ENCODE peak calls at places on chromosomes 5 and 9, in eight cellular contexts. One of them, this sample, is unnamed.

GRCh38 chr5:157708866-157709265 is 22.4 kb upstream of the THG1L start:
- DNase-seq in C1 segment of cervical spinal cord: no peak
- DNase-seq in NCI-H2107: no peak
- DNase-seq in AG08395: no peak
- DNase-seq in activated T-helper 1 cell treated with anti-CD3 and anti-CD28 coated beads, Interleukin-12 subunit alpha, Interleukin-12 subunit beta, Interleukin-2, Interleukin-4 antibody, amounts not matched to agents 30 ng/mL and 10 ng/mL and 1 ng/mL, durations not matched to agents 14 hours and 24 hours and 36 hours: no peak
- DNase-seq in cardiac fibroblast: no peak
- DNase-seq in activated T-cell treated with anti-CD3 and anti-CD28 coated beads, Interleukin-2, amount 50 U/mL, for 4 hours: no peak
- DNase-seq in Ammon's horn: no peak
- DNase-seq in this sample: no peak

GRCh38 chr5:163893301-163893700 is 387.9 kb downstream of the MAT2B start:
- DNase-seq in C1 segment of cervical spinal cord: no peak
- DNase-seq in NCI-H2107: no peak
- DNase-seq in AG08395: no peak
- DNase-seq in activated T-helper 1 cell treated with anti-CD3 and anti-CD28 coated beads, Interleukin-12 subunit alpha, Interleukin-12 subunit beta, Interleukin-2, Interleukin-4 antibody, amounts not matched to agents 30 ng/mL and 10 ng/mL and 1 ng/mL, durations not matched to agents 14 hours and 24 hours and 36 hours: no peak
- DNase-seq in cardiac fibroblast: peak
- DNase-seq in activated T-cell treated with anti-CD3 and anti-CD28 coated beads, Interleukin-2, amount 50 U/mL, for 4 hours: no peak
- DNase-seq in Ammon's horn: no peak
- DNase-seq in this sample: no peak

GRCh38 chr9:24487946-24488345 is 57.8 kb downstream of the IZUMO3 start:
- DNase-seq in C1 segment of cervical spinal cord: no peak
- DNase-seq in NCI-H2107: no peak
- DNase-seq in AG08395: no peak
- DNase-seq in activated T-helper 1 cell treated with anti-CD3 and anti-CD28 coated beads, Interleukin-12 subunit alpha, Interleukin-12 subunit beta, Interleukin-2, Interleukin-4 antibody, amounts not matched to agents 30 ng/mL and 10 ng/mL and 1 ng/mL, durations not matched to agents 14 hours and 24 hours and 36 hours: no peak
- DNase-seq in cardiac fibroblast: no peak
- DNase-seq in activated T-cell treated with anti-CD3 and anti-CD28 coated beads, Interleukin-2, amount 50 U/mL, for 4 hours: no peak
- DNase-seq in Ammon's horn: no peak
- DNase-seq in this sample: no peak

GRCh38 chr5:77431719-77432118 is 60.4 kb downstream of the WDR41 start:
- DNase-seq in C1 segment of cervical spinal cord: no peak
- DNase-seq in NCI-H2107: no peak
- DNase-seq in AG08395: no peak
- DNase-seq in activated T-helper 1 cell treated with anti-CD3 and anti-CD28 coated beads, Interleukin-12 subunit alpha, Interleukin-12 subunit beta, Interleukin-2, Interleukin-4 antibody, amounts not matched to agents 30 ng/mL and 10 ng/mL and 1 ng/mL, durations not matched to agents 14 hours and 24 hours and 36 hours: no peak
- DNase-seq in cardiac fibroblast: no peak
- DNase-seq in activated T-cell treated with anti-CD3 and anti-CD28 coated beads, Interleukin-2, amount 50 U/mL, for 4 hours: no peak
- DNase-seq in Ammon's horn: no peak
- DNase-seq in this sample: no peak

GRCh38 chr9:132116583-132116982 is 36.9 kb upstream of the MED27 start:
- DNase-seq in C1 segment of cervical spinal cord: no peak
- DNase-seq in NCI-H2107: no peak
- DNase-seq in AG08395: no peak
- DNase-seq in activated T-helper 1 cell treated with anti-CD3 and anti-CD28 coated beads, Interleukin-12 subunit alpha, Interleukin-12 subunit beta, Interleukin-2, Interleukin-4 antibody, amounts not matched to agents 30 ng/mL and 10 ng/mL and 1 ng/mL, durations not matched to agents 14 hours and 24 hours and 36 hours: no peak
- DNase-seq in cardiac fibroblast: no peak
- DNase-seq in activated T-cell treated with anti-CD3 and anti-CD28 coated beads, Interleukin-2, amount 50 U/mL, for 4 hours: no peak
- DNase-seq in Ammon's horn: no peak
- DNase-seq in this sample: no peak

GRCh38 chr5:95262933-95263660 is 21.8 kb downstream of the MCTP1 start:
- DNase-seq in C1 segment of cervical spinal cord: no peak
- DNase-seq in NCI-H2107: no peak
- DNase-seq in AG08395: no peak
- DNase-seq in activated T-helper 1 cell treated with anti-CD3 and anti-CD28 coated beads, Interleukin-12 subunit alpha, Interleukin-12 subunit beta, Interleukin-2, Interleukin-4 antibody, amounts not matched to agents 30 ng/mL and 10 ng/mL and 1 ng/mL, durations not matched to agents 14 hours and 24 hours and 36 hours: no peak
- DNase-seq in cardiac fibroblast: no peak
- DNase-seq in activated T-cell treated with anti-CD3 and anti-CD28 coated beads, Interleukin-2, amount 50 U/mL, for 4 hours: no peak
- DNase-seq in Ammon's horn: peak
- DNase-seq in this sample: no peak

GRCh38 chr9:109206670-109207069 is 39.6 kb upstream of the FRRS1L start:
- DNase-seq in C1 segment of cervical spinal cord: no peak
- DNase-seq in NCI-H2107: no peak
- DNase-seq in AG08395: no peak
- DNase-seq in activated T-helper 1 cell treated with anti-CD3 and anti-CD28 coated beads, Interleukin-12 subunit alpha, Interleukin-12 subunit beta, Interleukin-2, Interleukin-4 antibody, amounts not matched to agents 30 ng/mL and 10 ng/mL and 1 ng/mL, durations not matched to agents 14 hours and 24 hours and 36 hours: no peak
- DNase-seq in cardiac fibroblast: peak
- DNase-seq in activated T-cell treated with anti-CD3 and anti-CD28 coated beads, Interleukin-2, amount 50 U/mL, for 4 hours: no peak
- DNase-seq in Ammon's horn: no peak
- DNase-seq in this sample: no peak

GRCh38 chr9:92151691-92152393 is 36.6 kb upstream of the SPTLC1 start:
- DNase-seq in C1 segment of cervical spinal cord: peak
- DNase-seq in NCI-H2107: no peak
- DNase-seq in AG08395: peak
- DNase-seq in activated T-helper 1 cell treated with anti-CD3 and anti-CD28 coated beads, Interleukin-12 subunit alpha, Interleukin-12 subunit beta, Interleukin-2, Interleukin-4 antibody, amounts not matched to agents 30 ng/mL and 10 ng/mL and 1 ng/mL, durations not matched to agents 14 hours and 24 hours and 36 hours: no peak
- DNase-seq in cardiac fibroblast: peak
- DNase-seq in activated T-cell treated with anti-CD3 and anti-CD28 coated beads, Interleukin-2, amount 50 U/mL, for 4 hours: no peak
- DNase-seq in Ammon's horn: no peak
- DNase-seq in this sample: no peak

GRCh38 chr5:83590966-83591365 is 119.4 kb downstream of the VCAN start:
- DNase-seq in C1 segment of cervical spinal cord: no peak
- DNase-seq in NCI-H2107: no peak
- DNase-seq in AG08395: no peak
- DNase-seq in activated T-helper 1 cell treated with anti-CD3 and anti-CD28 coated beads, Interleukin-12 subunit alpha, Interleukin-12 subunit beta, Interleukin-2, Interleukin-4 antibody, amounts not matched to agents 30 ng/mL and 10 ng/mL and 1 ng/mL, durations not matched to agents 14 hours and 24 hours and 36 hours: no peak
- DNase-seq in cardiac fibroblast: no peak
- DNase-seq in activated T-cell treated with anti-CD3 and anti-CD28 coated beads, Interleukin-2, amount 50 U/mL, for 4 hours: no peak
- DNase-seq in Ammon's horn: no peak
- DNase-seq in this sample: no peak

GRCh38 chr5:83548556-83548955 is 77.0 kb downstream of the VCAN start:
- DNase-seq in C1 segment of cervical spinal cord: no peak
- DNase-seq in NCI-H2107: no peak
- DNase-seq in AG08395: peak
- DNase-seq in activated T-helper 1 cell treated with anti-CD3 and anti-CD28 coated beads, Interleukin-12 subunit alpha, Interleukin-12 subunit beta, Interleukin-2, Interleukin-4 antibody, amounts not matched to agents 30 ng/mL and 10 ng/mL and 1 ng/mL, durations not matched to agents 14 hours and 24 hours and 36 hours: no peak
- DNase-seq in cardiac fibroblast: no peak
- DNase-seq in activated T-cell treated with anti-CD3 and anti-CD28 coated beads, Interleukin-2, amount 50 U/mL, for 4 hours: no peak
- DNase-seq in Ammon's horn: no peak
- DNase-seq in this sample: no peak

GRCh38 chr5:68478306-68479091 is 262.9 kb downstream of the PIK3R1 start:
- DNase-seq in C1 segment of cervical spinal cord: no peak
- DNase-seq in NCI-H2107: no peak
- DNase-seq in AG08395: peak
- DNase-seq in activated T-helper 1 cell treated with anti-CD3 and anti-CD28 coated beads, Interleukin-12 subunit alpha, Interleukin-12 subunit beta, Interleukin-2, Interleukin-4 antibody, amounts not matched to agents 30 ng/mL and 10 ng/mL and 1 ng/mL, durations not matched to agents 14 hours and 24 hours and 36 hours: no peak
- DNase-seq in cardiac fibroblast: peak
- DNase-seq in activated T-cell treated with anti-CD3 and anti-CD28 coated beads, Interleukin-2, amount 50 U/mL, for 4 hours: no peak
- DNase-seq in Ammon's horn: no peak
- DNase-seq in this sample: no peak

GRCh38 chr9:109556061-109556460 is 58.0 kb upstream of the PTPN3 start:
- DNase-seq in C1 segment of cervical spinal cord: no peak
- DNase-seq in NCI-H2107: no peak
- DNase-seq in AG08395: no peak
- DNase-seq in activated T-helper 1 cell treated with anti-CD3 and anti-CD28 coated beads, Interleukin-12 subunit alpha, Interleukin-12 subunit beta, Interleukin-2, Interleukin-4 antibody, amounts not matched to agents 30 ng/mL and 10 ng/mL and 1 ng/mL, durations not matched to agents 14 hours and 24 hours and 36 hours: no peak
- DNase-seq in cardiac fibroblast: no peak
- DNase-seq in activated T-cell treated with anti-CD3 and anti-CD28 coated beads, Interleukin-2, amount 50 U/mL, for 4 hours: no peak
- DNase-seq in Ammon's horn: no peak
- DNase-seq in this sample: no peak

GRCh38 chr9:75612205-75612604 is 278.3 kb upstream of the PCSK5 start:
- DNase-seq in C1 segment of cervical spinal cord: no peak
- DNase-seq in NCI-H2107: no peak
- DNase-seq in AG08395: no peak
- DNase-seq in activated T-helper 1 cell treated with anti-CD3 and anti-CD28 coated beads, Interleukin-12 subunit alpha, Interleukin-12 subunit beta, Interleukin-2, Interleukin-4 antibody, amounts not matched to agents 30 ng/mL and 10 ng/mL and 1 ng/mL, durations not matched to agents 14 hours and 24 hours and 36 hours: no peak
- DNase-seq in cardiac fibroblast: no peak
- DNase-seq in activated T-cell treated with anti-CD3 and anti-CD28 coated beads, Interleukin-2, amount 50 U/mL, for 4 hours: no peak
- DNase-seq in Ammon's horn: no peak
- DNase-seq in this sample: no peak

GRCh38 chr5:135705230-135705631 is 126.4 kb upstream of the CXCL14 start:
- DNase-seq in C1 segment of cervical spinal cord: no peak
- DNase-seq in NCI-H2107: no peak
- DNase-seq in AG08395: no peak
- DNase-seq in activated T-helper 1 cell treated with anti-CD3 and anti-CD28 coated beads, Interleukin-12 subunit alpha, Interleukin-12 subunit beta, Interleukin-2, Interleukin-4 antibody, amounts not matched to agents 30 ng/mL and 10 ng/mL and 1 ng/mL, durations not matched to agents 14 hours and 24 hours and 36 hours: no peak
- DNase-seq in cardiac fibroblast: peak
- DNase-seq in activated T-cell treated with anti-CD3 and anti-CD28 coated beads, Interleukin-2, amount 50 U/mL, for 4 hours: no peak
- DNase-seq in Ammon's horn: no peak
- DNase-seq in this sample: no peak

GRCh38 chr5:170634236-170634990 is 130.6 kb downstream of the KCNIP1 start:
- DNase-seq in C1 segment of cervical spinal cord: no peak
- DNase-seq in NCI-H2107: no peak
- DNase-seq in AG08395: no peak
- DNase-seq in activated T-helper 1 cell treated with anti-CD3 and anti-CD28 coated beads, Interleukin-12 subunit alpha, Interleukin-12 subunit beta, Interleukin-2, Interleukin-4 antibody, amounts not matched to agents 30 ng/mL and 10 ng/mL and 1 ng/mL, durations not matched to agents 14 hours and 24 hours and 36 hours: no peak
- DNase-seq in cardiac fibroblast: no peak
- DNase-seq in activated T-cell treated with anti-CD3 and anti-CD28 coated beads, Interleukin-2, amount 50 U/mL, for 4 hours: no peak
- DNase-seq in Ammon's horn: no peak
- DNase-seq in this sample: no peak

GRCh38 chr5:40017151-40017550 is 592.4 kb upstream of the DAB2 start:
- DNase-seq in C1 segment of cervical spinal cord: no peak
- DNase-seq in NCI-H2107: no peak
- DNase-seq in AG08395: no peak
- DNase-seq in activated T-helper 1 cell treated with anti-CD3 and anti-CD28 coated beads, Interleukin-12 subunit alpha, Interleukin-12 subunit beta, Interleukin-2, Interleukin-4 antibody, amounts not matched to agents 30 ng/mL and 10 ng/mL and 1 ng/mL, durations not matched to agents 14 hours and 24 hours and 36 hours: no peak
- DNase-seq in cardiac fibroblast: no peak
- DNase-seq in activated T-cell treated with anti-CD3 and anti-CD28 coated beads, Interleukin-2, amount 50 U/mL, for 4 hours: no peak
- DNase-seq in Ammon's horn: no peak
- DNase-seq in this sample: no peak

GRCh38 chr5:84327591-84327990 is 57.1 kb downstream of the EDIL3 start:
- DNase-seq in C1 segment of cervical spinal cord: no peak
- DNase-seq in NCI-H2107: no peak
- DNase-seq in AG08395: no peak
- DNase-seq in activated T-helper 1 cell treated with anti-CD3 and anti-CD28 coated beads, Interleukin-12 subunit alpha, Interleukin-12 subunit beta, Interleukin-2, Interleukin-4 antibody, amounts not matched to agents 30 ng/mL and 10 ng/mL and 1 ng/mL, durations not matched to agents 14 hours and 24 hours and 36 hours: no peak
- DNase-seq in cardiac fibroblast: no peak
- DNase-seq in activated T-cell treated with anti-CD3 and anti-CD28 coated beads, Interleukin-2, amount 50 U/mL, for 4 hours: no peak
- DNase-seq in Ammon's horn: no peak
- DNase-seq in this sample: no peak

GRCh38 chr9:120612218-120612617 is 32.3 kb upstream of the CDK5RAP2 start:
- DNase-seq in C1 segment of cervical spinal cord: no peak
- DNase-seq in NCI-H2107: no peak
- DNase-seq in AG08395: no peak
- DNase-seq in activated T-helper 1 cell treated with anti-CD3 and anti-CD28 coated beads, Interleukin-12 subunit alpha, Interleukin-12 subunit beta, Interleukin-2, Interleukin-4 antibody, amounts not matched to agents 30 ng/mL and 10 ng/mL and 1 ng/mL, durations not matched to agents 14 hours and 24 hours and 36 hours: no peak
- DNase-seq in cardiac fibroblast: no peak
- DNase-seq in activated T-cell treated with anti-CD3 and anti-CD28 coated beads, Interleukin-2, amount 50 U/mL, for 4 hours: no peak
- DNase-seq in Ammon's horn: peak
- DNase-seq in this sample: no peak

GRCh38 chr9:136010176-136010575 is 49.0 kb upstream of the UBAC1 start:
- DNase-seq in C1 segment of cervical spinal cord: no peak
- DNase-seq in NCI-H2107: no peak
- DNase-seq in AG08395: no peak
- DNase-seq in activated T-helper 1 cell treated with anti-CD3 and anti-CD28 coated beads, Interleukin-12 subunit alpha, Interleukin-12 subunit beta, Interleukin-2, Interleukin-4 antibody, amounts not matched to agents 30 ng/mL and 10 ng/mL and 1 ng/mL, durations not matched to agents 14 hours and 24 hours and 36 hours: no peak
- DNase-seq in cardiac fibroblast: no peak
- DNase-seq in activated T-cell treated with anti-CD3 and anti-CD28 coated beads, Interleukin-2, amount 50 U/mL, for 4 hours: no peak
- DNase-seq in Ammon's horn: no peak
- DNase-seq in this sample: no peak

GRCh38 chr5:854217-854616 is 3.4 kb upstream of the ZDHHC11 start:
- DNase-seq in C1 segment of cervical spinal cord: no peak
- DNase-seq in NCI-H2107: no peak
- DNase-seq in AG08395: no peak
- DNase-seq in activated T-helper 1 cell treated with anti-CD3 and anti-CD28 coated beads, Interleukin-12 subunit alpha, Interleukin-12 subunit beta, Interleukin-2, Interleukin-4 antibody, amounts not matched to agents 30 ng/mL and 10 ng/mL and 1 ng/mL, durations not matched to agents 14 hours and 24 hours and 36 hours: no peak
- DNase-seq in cardiac fibroblast: no peak
- DNase-seq in activated T-cell treated with anti-CD3 and anti-CD28 coated beads, Interleukin-2, amount 50 U/mL, for 4 hours: no peak
- DNase-seq in Ammon's horn: no peak
- DNase-seq in this sample: no peak

GRCh38 chr5:150082364-150082763 is 4.0 kb downstream of the CSF1R start:
- DNase-seq in C1 segment of cervical spinal cord: no peak
- DNase-seq in NCI-H2107: no peak
- DNase-seq in AG08395: no peak
- DNase-seq in activated T-helper 1 cell treated with anti-CD3 and anti-CD28 coated beads, Interleukin-12 subunit alpha, Interleukin-12 subunit beta, Interleukin-2, Interleukin-4 antibody, amounts not matched to agents 30 ng/mL and 10 ng/mL and 1 ng/mL, durations not matched to agents 14 hours and 24 hours and 36 hours: no peak
- DNase-seq in cardiac fibroblast: no peak
- DNase-seq in activated T-cell treated with anti-CD3 and anti-CD28 coated beads, Interleukin-2, amount 50 U/mL, for 4 hours: no peak
- DNase-seq in Ammon's horn: no peak
- DNase-seq in this sample: no peak

GRCh38 chr9:19146441-19146840 is 19.1 kb upstream of the PLIN2 start:
- DNase-seq in C1 segment of cervical spinal cord: no peak
- DNase-seq in NCI-H2107: no peak
- DNase-seq in AG08395: no peak
- DNase-seq in activated T-helper 1 cell treated with anti-CD3 and anti-CD28 coated beads, Interleukin-12 subunit alpha, Interleukin-12 subunit beta, Interleukin-2, Interleukin-4 antibody, amounts not matched to agents 30 ng/mL and 10 ng/mL and 1 ng/mL, durations not matched to agents 14 hours and 24 hours and 36 hours: no peak
- DNase-seq in cardiac fibroblast: no peak
- DNase-seq in activated T-cell treated with anti-CD3 and anti-CD28 coated beads, Interleukin-2, amount 50 U/mL, for 4 hours: no peak
- DNase-seq in Ammon's horn: no peak
- DNase-seq in this sample: no peak

GRCh38 chr5:31824886-31825774 is 186.2 kb downstream of the PDZD2 start:
- DNase-seq in C1 segment of cervical spinal cord: peak
- DNase-seq in NCI-H2107: peak
- DNase-seq in AG08395: peak
- DNase-seq in activated T-helper 1 cell treated with anti-CD3 and anti-CD28 coated beads, Interleukin-12 subunit alpha, Interleukin-12 subunit beta, Interleukin-2, Interleukin-4 antibody, amounts not matched to agents 30 ng/mL and 10 ng/mL and 1 ng/mL, durations not matched to agents 14 hours and 24 hours and 36 hours: peak
- DNase-seq in cardiac fibroblast: peak
- DNase-seq in activated T-cell treated with anti-CD3 and anti-CD28 coated beads, Interleukin-2, amount 50 U/mL, for 4 hours: peak
- DNase-seq in Ammon's horn: peak
- DNase-seq in this sample: peak

GRCh38 chr5:36450229-36451024 is 148.7 kb upstream of the RANBP3L start:
- DNase-seq in C1 segment of cervical spinal cord: no peak
- DNase-seq in NCI-H2107: no peak
- DNase-seq in AG08395: no peak
- DNase-seq in activated T-helper 1 cell treated with anti-CD3 and anti-CD28 coated beads, Interleukin-12 subunit alpha, Interleukin-12 subunit beta, Interleukin-2, Interleukin-4 antibody, amounts not matched to agents 30 ng/mL and 10 ng/mL and 1 ng/mL, durations not matched to agents 14 hours and 24 hours and 36 hours: no peak
- DNase-seq in cardiac fibroblast: peak
- DNase-seq in activated T-cell treated with anti-CD3 and anti-CD28 coated beads, Interleukin-2, amount 50 U/mL, for 4 hours: no peak
- DNase-seq in Ammon's horn: no peak
- DNase-seq in this sample: no peak